ENCODE peak calls at places on chromosomes 4 and X, in eight cellular contexts. Z, G, R, K, N, J, I and F are unnamed samples.

GRCh38 chr4:38132140-38132673 is 172.0 kb downstream of the PTTG2 start:
- DNase-seq in J (peak), G (peak), N (peak), Z (peak), K (peak), I (no peak), R (peak), F (peak)

GRCh38 chr4:46946914-46947313 is 37.9 kb upstream of the COX7B2 start:
- DNase-seq in I (no peak), K (no peak), R (no peak), Z (no peak), N (peak), J (no peak), G (no peak), F (no peak)

GRCh38 chrX:105552395-105552794 is 269.9 kb upstream of the NRK start:
- DNase-seq in N (no peak), K (no peak), R (peak), J (no peak), I (no peak), Z (no peak), G (no peak), F (no peak)

GRCh38 chr4:185792384-185793146 is 19.4 kb downstream of the SORBS2 start:
- DNase-seq in J (no peak), N (peak), Z (peak), K (no peak), R (peak), G (no peak), I (no peak), F (no peak)

GRCh38 chr4:99144070-99144469 is at the start of gene ADH4:
- DNase-seq in G (no peak), K (peak), Z (no peak), J (peak), R (peak), I (no peak), N (no peak), F (no peak)

GRCh38 chrX:40530471-40530870 is 50.3 kb upstream of the ATP6AP2 start:
- DNase-seq in G (no peak), N (no peak), Z (no peak), K (no peak), J (no peak), I (no peak), R (no peak), F (no peak)

GRCh38 chr4:127623755-127624087 is 9.0 kb upstream of the INTU start:
- DNase-seq in R (peak), N (peak), G (no peak), Z (no peak), I (peak), J (no peak), K (no peak), F (no peak)

GRCh38 chr4:139144161-139144859 is 32.7 kb downstream of the ELF2 start:
- DNase-seq in Z (peak), R (peak), J (peak), N (peak), K (peak), I (no peak), G (no peak), F (no peak)

GRCh38 chrX:118975831-118976598 is 1.6 kb downstream of the LONRF3 start:
- DNase-seq in R (no peak), I (peak), G (peak), J (peak), N (no peak), Z (peak), K (peak), F (peak)

GRCh38 chrX:118420462-118420861 is 74.6 kb downstream of the WDR44 start:
- DNase-seq in J (no peak), K (no peak), N (peak), G (no peak), Z (no peak), R (peak), I (no peak), F (no peak)

GRCh38 chrX:123830309-123830708 is 29.5 kb upstream of the XIAP start:
- DNase-seq in J (peak), I (no peak), R (peak), K (peak), G (no peak), N (no peak), Z (no peak), F (no peak)

GRCh38 chr4:158580064-158580463 is 58.4 kb downstream of the RXFP1 start:
- DNase-seq in Z (no peak), R (no peak), N (no peak), I (no peak), J (no peak), K (no peak), G (no peak), F (no peak)

GRCh38 chr4:156898373-156899117 is 73.1 kb downstream of the PDGFC start:
- DNase-seq in G (no peak), N (no peak), Z (no peak), J (no peak), R (no peak), K (no peak), I (no peak), F (no peak)

GRCh38 chrX:41409006-41409405 is 38.1 kb upstream of the NYX start:
- DNase-seq in I (no peak), N (no peak), J (no peak), Z (no peak), K (no peak), R (no peak), G (no peak), F (no peak)

GRCh38 chr4:140743194-140743931 is 12.8 kb downstream of the TBC1D9 start:
- DNase-seq in G (peak), J (peak), Z (no peak), N (no peak), I (no peak), R (peak), K (peak), F (no peak)

GRCh38 chr4:98976716-98977115 is 18.8 kb upstream of the METAP1 start:
- DNase-seq in J (no peak), K (no peak), I (no peak), R (peak), Z (no peak), N (peak), G (no peak), F (no peak)

GRCh38 chrX:9829308-9830267 is 43.4 kb downstream of the SHROOM2 start:
- DNase-seq in I (no peak), R (peak), N (peak), Z (no peak), G (no peak), J (no peak), K (no peak), F (no peak)

GRCh38 chrX:150848914-150849365 is 49.5 kb downstream of the CD99L2 start:
- DNase-seq in J (no peak), R (peak), Z (no peak), K (peak), G (no peak), N (no peak), I (no peak), F (no peak)

GRCh38 chr4:1038948-1039492 is 27.6 kb downstream of the FGFRL1 start:
- DNase-seq in N (no peak), Z (no peak), I (no peak), J (no peak), G (no peak), R (no peak), K (no peak), F (no peak)

GRCh38 chr4:176622251-176622968 is 170.3 kb downstream of the VEGFC start:
- DNase-seq in I (no peak), K (no peak), J (no peak), G (no peak), N (peak), R (no peak), Z (no peak), F (no peak)

GRCh38 chr4:24792552-24792951 is 2.8 kb upstream of the SOD3 start:
- DNase-seq in K (no peak), I (no peak), Z (no peak), G (no peak), N (no peak), R (no peak), J (no peak), F (no peak)

GRCh38 chrX:67614414-67614813 is 70.6 kb downstream of the AR start:
- DNase-seq in K (no peak), N (peak), R (peak), J (no peak), I (no peak), Z (no peak), G (no peak), F (no peak)

GRCh38 chr4:185566972-185567749 is 31.9 kb upstream of the PDLIM3 start:
- DNase-seq in Z (peak), J (no peak), G (no peak), I (no peak), K (no peak), R (no peak), N (peak), F (no peak)

GRCh38 chrX:46770817-46771163 is 11.9 kb upstream of the SLC9A7 start:
- DNase-seq in I (no peak), G (no peak), Z (no peak), K (no peak), J (no peak), R (peak), N (peak), F (no peak)

GRCh38 chr4:42654606-42655005 is 2.3 kb downstream of the ATP8A1 start:
- DNase-seq in J (peak), Z (no peak), K (no peak), I (no peak), G (no peak), R (peak), N (peak), F (no peak)

GRCh38 chr4:158020175-158020574 is 152.7 kb downstream of the GASK1B start:
- DNase-seq in R (peak), N (peak), K (peak), I (no peak), Z (peak), G (no peak), J (peak), F (no peak)

GRCh38 chr4:142379277-142380051 is 466.6 kb downstream of the INPP4B start:
- DNase-seq in N (peak), Z (no peak), R (peak), J (no peak), I (no peak), G (no peak), K (no peak), F (no peak)

GRCh38 chr4:125368161-125368560 is 53.4 kb downstream of the FAT4 start:
- DNase-seq in I (no peak), Z (no peak), J (no peak), K (no peak), R (no peak), N (no peak), G (peak), F (no peak)

GRCh38 chr4:102036619-102037376 is 246.3 kb downstream of the BANK1 start:
- DNase-seq in R (no peak), I (no peak), N (no peak), G (no peak), J (no peak), Z (no peak), K (no peak), F (no peak)

GRCh38 chr4:185395255-185395955 is at the start of gene LRP2BP:
- DNase-seq in R (peak), Z (no peak), I (no peak), J (no peak), K (no peak), N (no peak), G (no peak), F (peak)

GRCh38 chr4:55808187-55808586 is 11.4 kb upstream of the EXOC1L start:
- DNase-seq in Z (no peak), R (no peak), I (no peak), N (no peak), J (no peak), G (peak), K (no peak), F (no peak)

DNA sequence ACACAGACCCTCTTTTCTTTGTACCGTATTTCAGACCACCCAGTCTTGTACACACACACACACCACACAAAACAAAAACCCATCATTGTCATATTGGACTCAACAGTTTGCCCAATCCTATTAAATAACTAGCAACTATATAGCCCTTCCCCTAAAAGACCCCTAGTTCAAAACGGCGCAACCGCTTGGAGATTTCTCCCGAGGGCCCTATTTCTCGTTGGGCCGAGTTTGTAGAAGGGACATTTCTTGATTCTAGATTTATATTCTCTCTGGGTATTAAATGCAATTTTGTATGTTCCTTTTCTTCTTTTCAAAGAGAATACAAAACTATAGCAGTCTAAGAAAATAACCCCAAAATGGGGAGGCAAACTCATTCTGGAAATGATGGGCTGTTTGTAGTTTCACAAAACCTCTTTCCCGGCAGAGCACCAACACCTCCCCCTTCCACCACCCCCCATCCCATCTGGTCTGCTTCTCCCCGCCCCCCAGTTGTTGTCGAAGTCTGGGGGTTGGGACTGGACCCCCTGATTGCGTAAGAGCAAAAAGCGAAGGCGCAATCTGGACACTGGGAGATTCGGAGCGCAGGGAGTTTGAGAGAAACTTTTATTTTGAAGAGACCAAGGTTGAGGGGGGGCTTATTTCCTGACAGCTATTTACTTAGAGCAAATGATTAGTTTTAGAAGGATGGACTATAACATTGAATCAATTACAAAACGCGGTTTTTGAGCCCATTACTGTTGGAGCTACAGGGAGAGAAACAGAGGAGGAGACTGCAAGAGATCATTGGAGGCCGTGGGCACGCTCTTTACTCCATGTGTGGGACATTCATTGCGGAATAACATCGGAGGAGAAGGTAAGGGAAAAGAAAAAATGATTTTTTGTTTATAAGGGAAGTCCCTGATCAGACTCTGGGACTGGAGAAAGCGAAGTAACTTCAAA is at the start of gene PDGFRA:
- DNase-seq in R (no peak), N (peak), J (peak), Z (peak), I (peak), K (peak), G (peak), F (no peak)
- H3K4me3 ChIP-seq in R (peak), N (peak), J (peak), Z (peak), I (peak), K (peak), G (peak), F (no peak)

DNA sequence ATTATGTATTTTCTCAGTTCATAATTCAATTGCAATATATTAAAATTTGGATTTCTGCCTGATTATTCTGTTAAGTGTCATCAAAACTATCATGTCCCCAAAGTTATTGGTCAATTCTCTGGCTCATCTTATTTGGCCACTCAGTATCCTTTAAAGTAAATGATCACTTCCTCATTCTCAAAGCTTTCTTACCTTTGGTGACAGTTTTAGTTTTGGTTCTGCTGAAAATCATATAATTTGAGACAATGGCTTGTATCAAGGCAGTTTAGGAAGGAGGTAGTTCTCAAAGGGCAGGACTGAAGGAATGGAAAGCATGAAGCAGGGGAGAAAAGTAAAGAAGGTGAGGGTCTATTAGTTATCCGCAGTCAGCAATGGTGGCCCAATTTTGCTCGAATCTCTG is 1832.1 kb downstream of the ARAP2 start:
- DNase-seq in G (no peak), N (no peak), J (no peak), K (no peak), I (no peak), Z (no peak), R (no peak), F (no peak)
- H3K27ac ChIP-seq in G (no peak), N (no peak), J (no peak), K (no peak), I (no peak), Z (no peak), R (no peak), F (no peak)

GRCh38 chrX:97030463-97030862 is 146.8 kb downstream of the RPA4 start:
- DNase-seq in N (no peak), G (no peak), I (no peak), K (no peak), J (no peak), Z (no peak), R (no peak), F (no peak)

GRCh38 chrX:97030947-97031346 is 147.2 kb downstream of the RPA4 start:
- DNase-seq in K (no peak), G (no peak), J (no peak), Z (no peak), R (no peak), N (no peak), I (no peak), F (no peak)

GRCh38 chrX:97021680-97022079 is 138.0 kb downstream of the RPA4 start:
- DNase-seq in J (no peak), Z (no peak), R (peak), I (no peak), G (no peak), K (no peak), N (peak), F (no peak)

GRCh38 chrX:97026406-97026805 is 142.7 kb downstream of the RPA4 start:
- DNase-seq in K (no peak), G (peak), Z (no peak), N (peak), I (no peak), J (no peak), R (no peak), F (no peak)

GRCh38 chrX:97027384-97027922 is 143.7 kb downstream of the RPA4 start:
- DNase-seq in J (no peak), G (no peak), N (no peak), K (no peak), R (no peak), I (no peak), Z (no peak), F (no peak)
- H3K4me3 ChIP-seq in J (no peak), G (no peak), N (no peak), K (no peak), R (no peak), I (no peak), Z (no peak), F (no peak)

DNA sequence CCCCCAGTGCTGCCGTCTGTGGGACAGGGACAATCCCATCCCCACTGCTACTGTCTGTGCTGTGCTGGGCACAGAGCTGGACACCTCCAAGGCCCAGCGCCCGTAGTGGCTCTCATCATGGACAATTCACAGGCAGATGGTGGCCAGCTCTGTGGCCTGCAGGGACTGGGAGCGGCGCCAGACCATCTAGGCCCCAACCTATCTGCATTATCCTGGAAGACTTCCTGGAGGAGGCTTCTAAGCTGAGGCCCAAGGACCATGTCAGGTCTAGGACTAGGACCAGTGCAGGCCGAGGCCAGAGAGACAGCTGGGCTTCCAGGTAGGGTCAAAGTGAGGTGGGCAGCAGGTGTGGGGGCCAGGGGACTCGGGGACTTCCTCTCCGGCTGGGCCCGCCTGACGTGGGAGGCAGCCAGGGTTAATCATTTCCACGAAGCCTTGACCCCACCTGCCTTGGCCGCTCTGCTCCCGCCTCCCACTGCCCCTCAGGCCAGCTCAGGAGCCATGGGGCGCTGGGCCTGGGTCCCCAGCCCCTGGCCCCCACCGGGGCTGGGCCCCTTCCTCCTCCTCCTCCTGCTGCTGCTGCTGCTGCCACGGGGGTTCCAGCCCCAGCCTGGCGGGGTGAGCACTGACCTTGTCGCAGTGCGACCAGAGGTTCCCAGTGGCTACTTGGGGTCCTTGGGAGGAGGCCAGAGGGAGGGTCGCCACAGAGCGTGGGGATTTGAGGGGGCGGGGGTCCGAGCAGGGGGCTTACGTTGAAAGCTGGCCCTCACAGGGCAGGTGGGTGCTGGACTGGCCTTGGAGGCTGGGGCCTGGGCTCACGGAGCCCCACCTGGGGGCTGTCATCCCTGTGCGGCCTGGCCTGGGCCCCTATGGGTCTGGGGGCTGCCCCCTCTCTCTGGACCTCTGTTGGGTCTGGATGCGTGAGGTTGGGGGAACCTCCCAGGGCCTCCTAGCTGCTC is at the start of gene HGFAC:
- DNase-seq in I (no peak), G (no peak), R (no peak), K (no peak), N (no peak), Z (no peak), J (no peak), F (no peak)
- H3K27ac ChIP-seq in I (no peak), G (no peak), R (no peak), K (no peak), N (no peak), Z (no peak), J (no peak), F (no peak)

GRCh38 chr4:138090918-138091659 is 151.1 kb downstream of the SLC7A11 start:
- DNase-seq in G (no peak), K (no peak), R (no peak), Z (no peak), N (no peak), I (no peak), J (no peak), F (no peak)
- H3K4me3 ChIP-seq in G (no peak), K (no peak), R (no peak), Z (no peak), N (no peak), I (no peak), J (no peak), F (no peak)

GRCh38 chr4:86256086-86256485 is 103.8 kb downstream of the MAPK10 start:
- DNase-seq in I (no peak), G (no peak), Z (no peak), K (no peak), N (no peak), J (no peak), R (no peak), F (no peak)
- H3K27ac ChIP-seq in I (no peak), G (no peak), Z (no peak), K (no peak), N (no peak), J (no peak), R (no peak), F (no peak)